ENCODE peak calls at places on chromosome 6, in five cellular contexts. One of them, this sample, is unnamed.

GRCh38 chr6:121959501-121959900 is 440.0 kb upstream of the HSF2 start:
- DNase-seq in foreskin fibroblast: no peak
- DNase-seq in psoas muscle: no peak
- DNase-seq in brain microvascular endothelial cell: no peak
- DNase-seq in effector memory CD4-positive, alpha-beta T cell: no peak
- DNase-seq in this sample: no peak

GRCh38 chr6:125858427-125859320 is 67.9 kb downstream of the NCOA7 start:
- DNase-seq in brain microvascular endothelial cell: peak; percentile 51
- DNase-seq in psoas muscle: no peak
- DNase-seq in effector memory CD4-positive, alpha-beta T cell: no peak
- DNase-seq in foreskin fibroblast: peak; percentile 60
- DNase-seq in this sample: no peak

GRCh38 chr6:44272999-44273566 is 2.8 kb downstream of the TMEM151B start:
- DNase-seq in psoas muscle: no peak
- DNase-seq in foreskin fibroblast: no peak
- DNase-seq in effector memory CD4-positive, alpha-beta T cell: no peak
- DNase-seq in brain microvascular endothelial cell: no peak
- DNase-seq in this sample: no peak

GRCh38 chr6:42911171-42912021 is 4.5 kb upstream of the PTCRA start:
- DNase-seq in foreskin fibroblast: no peak
- DNase-seq in psoas muscle: no peak
- DNase-seq in brain microvascular endothelial cell: no peak
- DNase-seq in effector memory CD4-positive, alpha-beta T cell: no peak
- DNase-seq in this sample: no peak

GRCh38 chr6:133906050-133906449 is 17.1 kb downstream of the TCF21 start:
- DNase-seq in effector memory CD4-positive, alpha-beta T cell: no peak
- DNase-seq in brain microvascular endothelial cell: peak; percentile 60
- DNase-seq in foreskin fibroblast: no peak
- DNase-seq in psoas muscle: no peak
- DNase-seq in this sample: no peak

GRCh38 chr6:130815200-130816071 is 11.8 kb upstream of the SMLR1 start:
- DNase-seq in effector memory CD4-positive, alpha-beta T cell: no peak
- DNase-seq in brain microvascular endothelial cell: no peak
- DNase-seq in foreskin fibroblast: no peak
- DNase-seq in psoas muscle: no peak
- DNase-seq in this sample: no peak

GRCh38 chr6:41371992-41372525 is 36.7 kb downstream of the NCR2 start:
- DNase-seq in psoas muscle: no peak
- DNase-seq in brain microvascular endothelial cell: no peak
- DNase-seq in effector memory CD4-positive, alpha-beta T cell: no peak
- DNase-seq in foreskin fibroblast: no peak
- DNase-seq in this sample: no peak

GRCh38 chr6:133645000-133645619 is 243.8 kb upstream of the TCF21 start:
- DNase-seq in effector memory CD4-positive, alpha-beta T cell: no peak
- DNase-seq in foreskin fibroblast: peak; percentile 54
- DNase-seq in psoas muscle: no peak
- DNase-seq in brain microvascular endothelial cell: peak; percentile 31
- DNase-seq in this sample: no peak

GRCh38 chr6:35694462-35694861 is 5.7 kb upstream of the FKBP5 start:
- DNase-seq in foreskin fibroblast: peak; percentile 54
- DNase-seq in psoas muscle: no peak
- DNase-seq in brain microvascular endothelial cell: peak; percentile 57
- DNase-seq in effector memory CD4-positive, alpha-beta T cell: no peak
- DNase-seq in this sample: no peak

GRCh38 chr6:1701668-1702353 is 92.1 kb downstream of the FOXC1 start:
- DNase-seq in psoas muscle: peak; percentile 26
- DNase-seq in effector memory CD4-positive, alpha-beta T cell: no peak
- DNase-seq in brain microvascular endothelial cell: peak; percentile 93
- DNase-seq in foreskin fibroblast: peak; percentile 67
- DNase-seq in this sample: peak; percentile 92

GRCh38 chr6:157226761-157227160 is 96.6 kb downstream of the TMEM242 start:
- DNase-seq in psoas muscle: no peak
- DNase-seq in effector memory CD4-positive, alpha-beta T cell: no peak
- DNase-seq in brain microvascular endothelial cell: peak; percentile 3
- DNase-seq in foreskin fibroblast: no peak
- DNase-seq in this sample: no peak

GRCh38 chr6:35368038-35368887 is 25.9 kb downstream of the PPARD start:
- DNase-seq in foreskin fibroblast: peak; percentile 82
- DNase-seq in effector memory CD4-positive, alpha-beta T cell: no peak
- DNase-seq in psoas muscle: no peak
- DNase-seq in brain microvascular endothelial cell: peak; percentile 51
- DNase-seq in this sample: peak; percentile 24

GRCh38 chr6:35013701-35014100 is 124.6 kb downstream of the ANKS1A start:
- DNase-seq in foreskin fibroblast: no peak
- DNase-seq in brain microvascular endothelial cell: no peak
- DNase-seq in effector memory CD4-positive, alpha-beta T cell: no peak
- DNase-seq in psoas muscle: no peak
- DNase-seq in this sample: no peak

GRCh38 chr6:71011861-71012260 is 55.0 kb upstream of the B3GAT2 start:
- DNase-seq in foreskin fibroblast: no peak
- DNase-seq in psoas muscle: no peak
- DNase-seq in brain microvascular endothelial cell: no peak
- DNase-seq in effector memory CD4-positive, alpha-beta T cell: no peak
- DNase-seq in this sample: no peak

GRCh38 chr6:115891111-115891669 is 169.5 kb downstream of the FRK start:
- DNase-seq in foreskin fibroblast: peak; percentile 64
- DNase-seq in psoas muscle: no peak
- DNase-seq in brain microvascular endothelial cell: peak; percentile 83
- DNase-seq in effector memory CD4-positive, alpha-beta T cell: no peak
- DNase-seq in this sample: peak; percentile 59

GRCh38 chr6:43265564-43265963 is 22.3 kb downstream of the TTBK1 start:
- DNase-seq in foreskin fibroblast: no peak
- DNase-seq in psoas muscle: no peak
- DNase-seq in effector memory CD4-positive, alpha-beta T cell: no peak
- DNase-seq in brain microvascular endothelial cell: no peak
- DNase-seq in this sample: no peak

GRCh38 chr6:56803594-56803993 is 151.3 kb upstream of the BEND6 start:
- DNase-seq in brain microvascular endothelial cell: peak; percentile 60
- DNase-seq in foreskin fibroblast: no peak
- DNase-seq in psoas muscle: no peak
- DNase-seq in effector memory CD4-positive, alpha-beta T cell: no peak
- DNase-seq in this sample: peak; percentile 75

GRCh38 chr6:65989676-65990075 is 282.6 kb upstream of the EYS start:
- DNase-seq in brain microvascular endothelial cell: no peak
- DNase-seq in psoas muscle: no peak
- DNase-seq in foreskin fibroblast: no peak
- DNase-seq in effector memory CD4-positive, alpha-beta T cell: no peak
- DNase-seq in this sample: no peak

GRCh38 chr6:132489376-132489775 is 23.5 kb downstream of the STX7 start:
- DNase-seq in effector memory CD4-positive, alpha-beta T cell: no peak
- DNase-seq in brain microvascular endothelial cell: no peak
- DNase-seq in psoas muscle: no peak
- DNase-seq in foreskin fibroblast: no peak
- DNase-seq in this sample: no peak

GRCh38 chr6:117280922-117281321 is 15.6 kb downstream of the VGLL2 start:
- DNase-seq in psoas muscle: peak; percentile 41
- DNase-seq in foreskin fibroblast: no peak
- DNase-seq in effector memory CD4-positive, alpha-beta T cell: no peak
- DNase-seq in brain microvascular endothelial cell: no peak
- DNase-seq in this sample: no peak

GRCh38 chr6:97656236-97656635 is 373.2 kb upstream of the MMS22L start:
- DNase-seq in effector memory CD4-positive, alpha-beta T cell: no peak
- DNase-seq in foreskin fibroblast: no peak
- DNase-seq in psoas muscle: no peak
- DNase-seq in brain microvascular endothelial cell: no peak
- DNase-seq in this sample: no peak

GRCh38 chr6:49618257-49618656 is 18.4 kb downstream of the RHAG start:
- DNase-seq in effector memory CD4-positive, alpha-beta T cell: no peak
- DNase-seq in foreskin fibroblast: no peak
- DNase-seq in brain microvascular endothelial cell: no peak
- DNase-seq in psoas muscle: no peak
- DNase-seq in this sample: no peak

GRCh38 chr6:142925575-142926110 is 19.3 kb downstream of the HIVEP2 start:
- DNase-seq in effector memory CD4-positive, alpha-beta T cell: no peak
- DNase-seq in brain microvascular endothelial cell: peak; percentile 88
- DNase-seq in foreskin fibroblast: no peak
- DNase-seq in psoas muscle: no peak
- DNase-seq in this sample: peak; percentile 94

GRCh38 chr6:71289039-71289801 is 609 bp downstream of the OGFRL1 start:
- DNase-seq in brain microvascular endothelial cell: no peak
- DNase-seq in foreskin fibroblast: no peak
- DNase-seq in psoas muscle: peak; percentile 28
- DNase-seq in effector memory CD4-positive, alpha-beta T cell: no peak
- DNase-seq in this sample: no peak

GRCh38 chr6:44725070-44725469 is 337.6 kb downstream of the CDC5L start:
- DNase-seq in effector memory CD4-positive, alpha-beta T cell: no peak
- DNase-seq in foreskin fibroblast: no peak
- DNase-seq in psoas muscle: no peak
- DNase-seq in brain microvascular endothelial cell: no peak
- DNase-seq in this sample: no peak

GRCh38 chr6:32943864-32944263 is 3.0 kb upstream of the HLA-DMB start:
- DNase-seq in brain microvascular endothelial cell: no peak
- DNase-seq in psoas muscle: no peak
- DNase-seq in effector memory CD4-positive, alpha-beta T cell: no peak
- DNase-seq in foreskin fibroblast: no peak
- DNase-seq in this sample: no peak
- H3K4me3 ChIP-seq in brain microvascular endothelial cell: no peak overlapping the region
- H3K4me3 ChIP-seq in psoas muscle: no peak overlapping the region
- H3K4me3 ChIP-seq in effector memory CD4-positive, alpha-beta T cell: peak overlapping the region; percentile 6
- H3K4me3 ChIP-seq in foreskin fibroblast: no peak overlapping the region
- H3K4me3 ChIP-seq in this sample: no peak overlapping the region

GRCh38 chr6:17418281-17419188 is 25.1 kb downstream of the CAP2 start:
- DNase-seq in psoas muscle: no peak
- DNase-seq in effector memory CD4-positive, alpha-beta T cell: no peak
- DNase-seq in foreskin fibroblast: peak; percentile 42
- DNase-seq in brain microvascular endothelial cell: peak; percentile 77
- DNase-seq in this sample: peak; percentile 72
- H3K4me3 ChIP-seq in psoas muscle: peak overlapping the region; percentile 46
- H3K4me3 ChIP-seq in effector memory CD4-positive, alpha-beta T cell: no peak overlapping the region
- H3K4me3 ChIP-seq in foreskin fibroblast: peak overlapping the region; percentile 21
- H3K4me3 ChIP-seq in brain microvascular endothelial cell: peak overlapping the region; percentile 32
- H3K4me3 ChIP-seq in this sample: no peak overlapping the region

DNA sequence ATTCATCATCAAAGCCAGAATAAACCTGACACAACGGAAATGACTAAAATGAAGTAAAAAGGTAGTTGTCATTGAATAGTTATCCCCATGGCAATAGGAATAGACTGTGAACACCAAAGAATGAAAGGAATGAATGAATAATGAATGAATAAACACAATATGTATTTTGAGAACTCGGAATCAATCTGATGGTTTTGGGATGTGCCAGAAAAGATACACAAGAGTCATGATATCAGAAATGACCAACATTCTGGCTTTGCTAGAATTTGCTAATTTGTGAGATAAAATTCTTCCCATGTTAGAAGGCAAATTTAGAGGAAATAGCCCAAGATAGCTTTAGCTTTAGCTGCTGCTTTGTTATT is 67.7 kb upstream of the KCNQ5 start:
- DNase-seq in psoas muscle: no peak
- DNase-seq in foreskin fibroblast: peak; percentile 37
- DNase-seq in brain microvascular endothelial cell: peak; percentile 67
- DNase-seq in effector memory CD4-positive, alpha-beta T cell: no peak
- DNase-seq in this sample: no peak
- H3K4me3 ChIP-seq in psoas muscle: no peak overlapping the region
- H3K4me3 ChIP-seq in foreskin fibroblast: peak overlapping the region; percentile 5
- H3K4me3 ChIP-seq in brain microvascular endothelial cell: no peak overlapping the region
- H3K4me3 ChIP-seq in effector memory CD4-positive, alpha-beta T cell: no peak overlapping the region
- H3K4me3 ChIP-seq in this sample: no peak overlapping the region

DNA sequence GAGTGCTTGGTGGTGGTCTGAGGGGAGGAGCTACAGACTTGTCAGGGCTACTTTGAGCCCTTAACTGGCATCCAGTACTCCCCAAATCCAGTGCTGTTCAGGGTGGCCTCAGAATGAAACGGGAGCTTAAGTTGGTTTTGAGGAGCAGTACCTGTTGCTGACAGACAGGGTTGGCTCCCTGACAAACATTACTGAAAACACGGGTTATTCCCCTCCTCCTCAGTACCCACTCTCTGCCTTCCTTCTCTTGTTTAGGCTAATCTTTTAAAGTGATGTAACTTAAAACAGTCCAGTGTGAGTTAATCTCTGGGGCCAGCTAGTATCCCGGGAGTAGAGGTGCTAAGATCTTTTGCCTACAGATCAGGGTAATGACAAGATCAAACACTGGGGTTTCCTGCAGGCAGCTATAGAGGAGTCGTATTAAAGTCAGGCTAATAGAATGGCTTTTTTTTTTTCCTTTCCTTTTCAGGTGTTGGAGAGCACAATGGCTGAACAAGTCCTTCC is 3.7 kb downstream of the TNFAIP3 start:
- DNase-seq in brain microvascular endothelial cell: no peak
- DNase-seq in effector memory CD4-positive, alpha-beta T cell: peak; percentile 38
- DNase-seq in psoas muscle: no peak
- DNase-seq in foreskin fibroblast: no peak
- DNase-seq in this sample: no peak
- H3K4me3 ChIP-seq in brain microvascular endothelial cell: no peak overlapping the region
- H3K4me3 ChIP-seq in effector memory CD4-positive, alpha-beta T cell: peak overlapping the region; percentile 97
- H3K4me3 ChIP-seq in psoas muscle: peak overlapping the region; percentile 37
- H3K4me3 ChIP-seq in foreskin fibroblast: no peak overlapping the region
- H3K4me3 ChIP-seq in this sample: peak overlapping the region; percentile 27